ENCODE peak calls at places on chromosomes 1 and 21, in seven cellular contexts. T is tibial artery; F is upper lobe of right lung; G is dorsolateral prefrontal cortex; P is left lung; O is CD4-positive, alpha-beta T cell; N is GM23248. K is an unnamed sample.

GRCh38 chr1:21293537-21294265 is 3.4 kb upstream of the ECE1 start:
- DNase-seq in O (peak), G (no peak), P (no peak), F (no peak), N (no peak), T (no peak), K (no peak)

GRCh38 chr1:13952985-13953384 is 253.0 kb downstream of the PRDM2 start:
- DNase-seq in P (no peak), T (no peak), N (no peak), G (no peak), F (no peak), O (no peak), K (no peak)

GRCh38 chr1:228410015-228410414 is 3.4 kb upstream of the TRIM11 start:
- DNase-seq in P (no peak), O (no peak), G (no peak), F (peak), N (peak), T (peak), K (no peak)

GRCh38 chr1:6596886-6597776 is 5.5 kb downstream of the KLHL21 start:
- DNase-seq in N (no peak), P (no peak), G (no peak), T (no peak), O (no peak), F (no peak), K (no peak)

GRCh38 chr21:25960423-25960822 is 210.1 kb downstream of the APP start:
- DNase-seq in T (no peak), P (no peak), F (no peak), O (no peak), N (no peak), G (no peak), K (no peak)

GRCh38 chr1:191634801-191635520 is 523.3 kb upstream of the RGS18 start:
- DNase-seq in O (no peak), G (no peak), T (no peak), F (no peak), P (no peak), N (no peak), K (no peak)

GRCh38 chr1:229341811-229342304 is 989 bp downstream of the CCSAP start:
- DNase-seq in T (no peak), F (no peak), P (no peak), O (no peak), N (peak), G (no peak), K (no peak)

GRCh38 chr21:45021428-45022347 is 52.7 kb upstream of the ADARB1 start:
- DNase-seq in G (peak), N (no peak), O (no peak), F (no peak), T (peak), P (peak), K (no peak)

GRCh38 chr1:198620951-198621824 is 17.7 kb upstream of the PTPRC start:
- DNase-seq in T (no peak), G (no peak), N (no peak), P (no peak), O (peak), F (no peak), K (no peak)

GRCh38 chr1:61052393-61053280 is 29.7 kb upstream of the NFIA start:
- DNase-seq in G (no peak), O (no peak), F (no peak), P (no peak), N (no peak), T (no peak), K (no peak)

GRCh38 chr1:12031039-12031980 is 12.0 kb downstream of the MIIP start:
- DNase-seq in N (peak), P (no peak), T (no peak), O (no peak), F (peak), G (no peak), K (no peak)

GRCh38 chr1:116982319-116983004 is 19.1 kb upstream of the CD101 start:
- DNase-seq in P (no peak), O (no peak), G (no peak), F (no peak), N (no peak), T (no peak), K (no peak)

GRCh38 chr1:76229279-76229977 is 154.9 kb downstream of the ST6GALNAC3 start:
- DNase-seq in F (no peak), T (no peak), G (no peak), N (no peak), O (no peak), P (no peak), K (no peak)

GRCh38 chr21:27681038-27681437 is 714.1 kb upstream of the ADAMTS5 start:
- DNase-seq in G (no peak), O (no peak), N (peak), P (no peak), T (no peak), F (no peak), K (no peak)
- H3K27ac ChIP-seq in G (no peak), O (no peak), N (peak), P (no peak), T (no peak), F (no peak), K (no peak)

GRCh38 chr1:209220048-209220524 is 363.4 kb upstream of the CAMK1G start:
- DNase-seq in N (no peak), T (no peak), F (no peak), O (no peak), G (peak), P (peak), K (peak)
- H3K27ac ChIP-seq in N (no peak), T (no peak), F (no peak), O (no peak), G (peak), P (peak), K (no peak)

GRCh38 chr1:226109829-226110248 is 47.3 kb downstream of the H3-3A start:
- DNase-seq in G (peak), N (peak), F (peak), T (peak), P (peak), O (peak), K (peak)

GRCh38 chr1:226110249-226111108 is 48.0 kb downstream of the H3-3A start:
- DNase-seq in T (peak), F (peak), P (peak), N (peak), O (no peak), G (no peak), K (peak)

GRCh38 chr1:226108935-226109828 is 46.7 kb downstream of the H3-3A start:
- DNase-seq in O (no peak), P (no peak), G (no peak), N (peak), F (no peak), T (peak), K (peak)

GRCh38 chr1:226104671-226105121 is 42.2 kb downstream of the H3-3A start:
- DNase-seq in T (no peak), O (no peak), G (no peak), F (no peak), N (peak), P (peak), K (no peak)

GRCh38 chr1:226107471-226108460 is 45.2 kb downstream of the H3-3A start:
- DNase-seq in G (no peak), P (no peak), T (no peak), F (no peak), N (no peak), O (no peak), K (no peak)
- H3K27ac ChIP-seq in G (no peak), P (no peak), T (peak), F (peak), N (no peak), O (no peak), K (no peak)

GRCh38 chr1:234899041-234899787 is 229.4 kb downstream of the TOMM20 start:
- DNase-seq in T (no peak), F (peak), G (peak), O (no peak), P (no peak), N (peak), K (no peak)
- H3K27ac ChIP-seq in T (no peak), F (peak), G (no peak), O (no peak), P (peak), N (no peak), K (no peak)

GRCh38 chr1:201357211-201357610 is 20.3 kb downstream of the TNNT2 start:
- DNase-seq in O (no peak), F (peak), T (no peak), P (no peak), G (no peak), N (no peak), K (no peak)
- H3K27ac ChIP-seq in O (no peak), F (no peak), T (no peak), P (no peak), G (no peak), N (no peak), K (no peak)